ENCODE peak calls at places on chromosomes 1 and 21, in ten cellular contexts. K, T, R, Y, N, O, F, H, I and Q are unnamed samples.

GRCh38 chr1:237166593-237167077 is 124.7 kb downstream of the RYR2 start:
- DNase-seq in T (no peak), K (peak), F (no peak), H (no peak), I (no peak), R (no peak), Y (no peak), O (peak), N (no peak), Q (no peak)

GRCh38 chr1:118254483-118254882 is 69.5 kb upstream of the SPAG17 start:
- DNase-seq in N (no peak), T (no peak), I (no peak), H (no peak), Y (no peak), F (no peak), O (no peak), K (no peak), R (no peak), Q (no peak)

GRCh38 chr1:170634293-170634692 is 29.6 kb upstream of the PRRX1 start:
- DNase-seq in K (peak), O (peak), H (no peak), F (no peak), N (no peak), I (no peak), T (no peak), Y (no peak), R (peak), Q (no peak)

GRCh38 chr1:206706298-206706791 is 21.6 kb downstream of the MAPKAPK2 start:
- DNase-seq in R (peak), O (peak), H (peak), N (no peak), K (peak), F (no peak), Y (no peak), T (peak), I (peak), Q (no peak)

GRCh38 chr1:164647211-164647610 is 88.2 kb downstream of the PBX1 start:
- DNase-seq in I (no peak), T (no peak), F (no peak), N (no peak), H (no peak), R (no peak), Y (no peak), K (no peak), O (no peak), Q (no peak)

GRCh38 chr1:179924268-179924667 is 30.3 kb upstream of the CEP350 start:
- DNase-seq in K (no peak), I (no peak), H (no peak), N (no peak), Y (no peak), R (no peak), T (no peak), O (no peak), F (no peak), Q (no peak)

GRCh38 chr1:161739865-161740566 is 9.6 kb upstream of the DUSP12 start:
- DNase-seq in N (peak), O (no peak), K (no peak), I (no peak), H (peak), Y (no peak), F (no peak), T (no peak), R (no peak), Q (peak)

GRCh38 chr1:151005729-151006330 is 872 bp downstream of the MINDY1 start:
- DNase-seq in N (no peak), F (no peak), T (no peak), O (no peak), Y (no peak), H (no peak), I (no peak), R (no peak), K (no peak), Q (no peak)

GRCh38 chr1:161691846-161692245 is 15.2 kb upstream of the FCRLA start:
- DNase-seq in R (no peak), H (no peak), O (no peak), Y (no peak), K (no peak), T (no peak), I (no peak), F (no peak), N (no peak), Q (no peak)

GRCh38 chr1:218699411-218699810 is 354.3 kb downstream of the TGFB2 start:
- DNase-seq in N (no peak), K (peak), I (no peak), T (peak), F (no peak), H (no peak), R (peak), Y (no peak), O (peak), Q (no peak)

GRCh38 chr21:21897275-21897883 is 899.2 kb downstream of the NCAM2 start:
- DNase-seq in I (no peak), T (no peak), F (no peak), Y (no peak), N (no peak), O (peak), K (peak), H (no peak), R (no peak), Q (no peak)

GRCh38 chr21:35159881-35160280 is 110.8 kb upstream of the RUNX1 start:
- DNase-seq in N (no peak), R (peak), Y (no peak), K (peak), I (no peak), F (no peak), O (peak), T (no peak), H (no peak), Q (no peak)

GRCh38 chr1:8945568-8945967 is at the start of gene CA6:
- DNase-seq in R (no peak), T (no peak), F (no peak), H (no peak), I (no peak), K (no peak), N (no peak), Y (no peak), O (no peak), Q (no peak)

GRCh38 chr1:41474490-41475271 is 9.8 kb downstream of the EDN2 start:
- DNase-seq in Y (no peak), N (peak), H (no peak), R (no peak), K (no peak), F (peak), T (no peak), I (peak), O (no peak), Q (no peak)

GRCh38 chr1:178938959-178939317 is 68.1 kb upstream of the ANGPTL1 start:
- DNase-seq in H (peak), O (peak), Y (no peak), R (peak), I (no peak), K (peak), N (no peak), T (peak), F (no peak), Q (no peak)

GRCh38 chr1:179447489-179447888 is 81.7 kb downstream of the AXDND1 start:
- DNase-seq in Y (peak), H (no peak), R (peak), F (no peak), T (peak), N (no peak), O (peak), I (no peak), K (no peak), Q (no peak)

GRCh38 chr1:31591425-31592093 is 15.2 kb downstream of the TINAGL1 start:
- DNase-seq in R (no peak), T (no peak), Y (no peak), N (no peak), O (no peak), I (peak), H (no peak), F (no peak), K (no peak), Q (no peak)

GRCh38 chr1:36349241-36349671 is 25.8 kb upstream of the EVA1B start:
- DNase-seq in R (no peak), Y (no peak), O (peak), H (no peak), I (no peak), N (no peak), K (peak), T (peak), F (no peak), Q (peak)

GRCh38 chr1:207259391-207259790 is 62.1 kb upstream of the CD55 start:
- DNase-seq in O (peak), H (no peak), I (no peak), N (no peak), K (peak), R (peak), T (peak), F (no peak), Y (no peak), Q (no peak)

GRCh38 chr1:154730251-154730650 is 122.3 kb upstream of the ADAR start:
- DNase-seq in H (peak), I (no peak), N (no peak), Y (no peak), T (peak), K (no peak), R (peak), O (peak), F (no peak), Q (no peak)

GRCh38 chr1:6588128-6588892 is 8.5 kb downstream of the ZBTB48 start:
- DNase-seq in R (no peak), N (peak), H (no peak), Y (no peak), K (no peak), O (no peak), F (no peak), I (peak), T (no peak), Q (no peak)

GRCh38 chr1:54334996-54335395 is 71.2 kb downstream of the SSBP3 start:
- DNase-seq in O (peak), Y (no peak), K (peak), F (no peak), R (peak), T (peak), N (no peak), I (no peak), H (no peak), Q (no peak)

GRCh38 chr21:17925000-17925610 is 105.9 kb upstream of the C21orf91 start:
- DNase-seq in N (no peak), R (peak), T (peak), O (peak), K (peak), H (no peak), Y (peak), I (no peak), F (peak), Q (peak)

GRCh38 chr21:44283953-44284352 is 1.7 kb upstream of the AIRE start:
- DNase-seq in T (no peak), K (no peak), F (no peak), N (peak), H (no peak), Y (no peak), I (no peak), R (no peak), O (no peak), Q (no peak)

GRCh38 chr1:193077991-193078390 is 18.6 kb downstream of the RO60 start:
- DNase-seq in H (no peak), N (no peak), F (no peak), K (no peak), R (no peak), I (no peak), O (no peak), T (peak), Y (no peak), Q (no peak)

GRCh38 chr1:118481091-118481490 is 296.1 kb upstream of the SPAG17 start:
- DNase-seq in K (no peak), I (no peak), O (no peak), F (no peak), Y (no peak), H (no peak), N (no peak), R (no peak), T (no peak), Q (no peak)

GRCh38 chr1:2074944-2075740 is 24.9 kb downstream of the PRKCZ start:
- DNase-seq in H (no peak), Y (no peak), I (no peak), F (no peak), K (no peak), R (no peak), O (no peak), N (no peak), T (no peak), Q (no peak)

GRCh38 chr1:187692799-187693198 is 864.0 kb downstream of the PLA2G4A start:
- DNase-seq in K (no peak), Y (no peak), R (no peak), I (no peak), O (no peak), T (no peak), H (no peak), N (no peak), F (no peak), Q (no peak)

GRCh38 chr1:17060129-17060868 is 6.5 kb upstream of the SDHB start:
- DNase-seq in R (peak), O (peak), I (no peak), H (no peak), K (no peak), Y (no peak), F (no peak), N (no peak), T (peak), Q (no peak)

GRCh38 chr1:191618202-191618601 is 540.1 kb upstream of the RGS18 start:
- DNase-seq in T (no peak), R (no peak), K (peak), H (no peak), O (no peak), N (no peak), Y (no peak), F (no peak), I (no peak), Q (no peak)

GRCh38 chr1:31765041-31765467 is 914 bp upstream of the ADGRB2 start:
- DNase-seq in Y (no peak), H (no peak), N (no peak), O (peak), T (no peak), K (no peak), R (peak), F (no peak), I (no peak), Q (no peak)

GRCh38 chr21:43343992-43344886 is 82.7 kb downstream of the SIK1 start:
- DNase-seq in O (no peak), N (peak), Y (no peak), T (peak), F (no peak), K (no peak), R (no peak), I (peak), H (no peak), Q (no peak)

GRCh38 chr1:18109058-18109755 is 1.6 kb downstream of the IGSF21 start:
- DNase-seq in N (no peak), R (no peak), H (no peak), Y (no peak), F (no peak), O (no peak), T (no peak), K (no peak), I (no peak), Q (no peak)

GRCh38 chr1:18108313-18109057 is 887 bp downstream of the IGSF21 start:
- DNase-seq in H (no peak), N (no peak), R (no peak), O (no peak), F (no peak), K (no peak), I (no peak), T (no peak), Y (no peak), Q (no peak)

GRCh38 chr1:18110598-18110939 is 3.0 kb downstream of the IGSF21 start:
- DNase-seq in T (no peak), R (no peak), K (no peak), H (no peak), N (no peak), F (no peak), O (no peak), I (no peak), Y (no peak), Q (no peak)

GRCh38 chr1:18110968-18111367 is 3.4 kb downstream of the IGSF21 start:
- DNase-seq in H (no peak), N (no peak), Y (peak), I (no peak), T (no peak), K (no peak), O (no peak), F (no peak), R (no peak), Q (no peak)

GRCh38 chr1:18109756-18110597 is 2.4 kb downstream of the IGSF21 start:
- DNase-seq in R (no peak), T (no peak), I (no peak), F (no peak), N (no peak), H (peak), Y (peak), K (no peak), O (no peak), Q (no peak)
- H3K4me3 ChIP-seq in R (no peak), T (no peak), I (peak), F (no peak), N (peak), H (peak), Y (no peak), K (no peak), O (no peak), Q (no peak)

GRCh38 chr1:77283701-77284425 is 2.0 kb downstream of the AK5 start:
- DNase-seq in Y (no peak), O (no peak), R (no peak), T (no peak), K (no peak), N (no peak), I (no peak), H (no peak), F (no peak), Q (no peak)
- H3K4me3 ChIP-seq in Y (no peak), O (no peak), R (no peak), T (no peak), K (no peak), N (no peak), I (no peak), H (no peak), F (no peak), Q (no peak)

GRCh38 chr21:39451332-39452206 is at the start of gene SH3BGR:
- DNase-seq in T (no peak), K (no peak), N (peak), H (peak), Y (peak), I (peak), R (peak), O (peak), F (no peak), Q (no peak)
- H3K4me3 ChIP-seq in T (no peak), K (no peak), N (peak), H (peak), Y (peak), I (peak), R (peak), O (peak), F (no peak), Q (no peak)

GRCh38 chr1:42684139-42684538 is 1.9 kb downstream of the YBX1 start:
- DNase-seq in F (no peak), Y (no peak), R (no peak), O (peak), T (peak), N (no peak), K (peak), I (no peak), H (no peak), Q (no peak)
- H3K4me3 ChIP-seq in F (peak), Y (peak), R (peak), O (peak), T (peak), N (peak), K (peak), I (peak), H (peak), Q (peak)